ENCODE peak calls at places on chromosomes 7 and 10, in eight cellular contexts. One of them, this sample, is unnamed.

GRCh38 chr10:71143610-71144009 is 68.8 kb upstream of the UNC5B start:
- DNase-seq in A549: no peak
- DNase-seq in endodermal cell: no peak
- DNase-seq in SJSA1: no peak
- DNase-seq in substantia nigra: no peak
- DNase-seq in GM23338: no peak
- DNase-seq in heart left ventricle: no peak
- DNase-seq in effector memory CD4-positive, alpha-beta T cell: no peak
- DNase-seq in this sample: peak

GRCh38 chr7:149799397-149800168 is 26.2 kb upstream of the ZNF467 start:
- DNase-seq in A549: no peak
- DNase-seq in endodermal cell: peak
- DNase-seq in SJSA1: no peak
- DNase-seq in substantia nigra: no peak
- DNase-seq in GM23338: peak
- DNase-seq in heart left ventricle: no peak
- DNase-seq in effector memory CD4-positive, alpha-beta T cell: peak
- DNase-seq in this sample: no peak

GRCh38 chr10:31599626-31600504 is 280.8 kb downstream of the ZEB1 start:
- DNase-seq in A549: no peak
- DNase-seq in endodermal cell: no peak
- DNase-seq in SJSA1: peak
- DNase-seq in substantia nigra: no peak
- DNase-seq in GM23338: no peak
- DNase-seq in heart left ventricle: no peak
- DNase-seq in effector memory CD4-positive, alpha-beta T cell: no peak
- DNase-seq in this sample: no peak

GRCh38 chr10:84263716-84264115 is 18.9 kb downstream of the RGR start:
- DNase-seq in A549: no peak
- DNase-seq in endodermal cell: peak
- DNase-seq in SJSA1: no peak
- DNase-seq in substantia nigra: no peak
- DNase-seq in GM23338: no peak
- DNase-seq in heart left ventricle: no peak
- DNase-seq in effector memory CD4-positive, alpha-beta T cell: no peak
- DNase-seq in this sample: no peak

GRCh38 chr7:45978010-45978681 is 57.1 kb upstream of the IGFBP3 start:
- DNase-seq in A549: peak
- DNase-seq in endodermal cell: peak
- DNase-seq in SJSA1: peak
- DNase-seq in substantia nigra: no peak
- DNase-seq in GM23338: peak
- DNase-seq in heart left ventricle: no peak
- DNase-seq in effector memory CD4-positive, alpha-beta T cell: no peak
- DNase-seq in this sample: peak

GRCh38 chr10:3486346-3487065 is 298.5 kb downstream of the KLF6 start:
- DNase-seq in A549: peak
- DNase-seq in endodermal cell: peak
- DNase-seq in SJSA1: peak
- DNase-seq in substantia nigra: no peak
- DNase-seq in GM23338: peak
- DNase-seq in heart left ventricle: no peak
- DNase-seq in effector memory CD4-positive, alpha-beta T cell: no peak
- DNase-seq in this sample: no peak

GRCh38 chr10:15863323-15863722 is 3.0 kb upstream of the MINDY3 start:
- DNase-seq in A549: no peak
- DNase-seq in endodermal cell: no peak
- DNase-seq in SJSA1: no peak
- DNase-seq in substantia nigra: no peak
- DNase-seq in GM23338: no peak
- DNase-seq in heart left ventricle: no peak
- DNase-seq in effector memory CD4-positive, alpha-beta T cell: no peak
- DNase-seq in this sample: no peak

GRCh38 chr10:67612577-67613537 is 83.1 kb downstream of the CTNNA3 start:
- DNase-seq in A549: no peak
- DNase-seq in endodermal cell: no peak
- DNase-seq in SJSA1: peak
- DNase-seq in substantia nigra: no peak
- DNase-seq in GM23338: no peak
- DNase-seq in heart left ventricle: no peak
- DNase-seq in effector memory CD4-positive, alpha-beta T cell: peak
- DNase-seq in this sample: no peak

GRCh38 chr10:3805791-3806381 is 20.9 kb upstream of the KLF6 start:
- DNase-seq in A549: no peak
- DNase-seq in endodermal cell: peak
- DNase-seq in SJSA1: peak
- DNase-seq in substantia nigra: no peak
- DNase-seq in GM23338: no peak
- DNase-seq in heart left ventricle: peak
- DNase-seq in effector memory CD4-positive, alpha-beta T cell: peak
- DNase-seq in this sample: no peak

GRCh38 chr7:87886875-87887274 is 10.6 kb downstream of the DBF4 start:
- DNase-seq in A549: no peak
- DNase-seq in endodermal cell: no peak
- DNase-seq in SJSA1: peak
- DNase-seq in substantia nigra: no peak
- DNase-seq in GM23338: peak
- DNase-seq in heart left ventricle: no peak
- DNase-seq in effector memory CD4-positive, alpha-beta T cell: no peak
- DNase-seq in this sample: no peak

GRCh38 chr7:101618207-101618839 is 10.8 kb downstream of the MYL10 start:
- DNase-seq in A549: no peak
- DNase-seq in endodermal cell: no peak
- DNase-seq in SJSA1: no peak
- DNase-seq in substantia nigra: no peak
- DNase-seq in GM23338: no peak
- DNase-seq in heart left ventricle: no peak
- DNase-seq in effector memory CD4-positive, alpha-beta T cell: no peak
- DNase-seq in this sample: no peak

GRCh38 chr10:117005454-117006055 is 568 bp upstream of the SHTN1 start:
- DNase-seq in A549: peak
- DNase-seq in endodermal cell: peak
- DNase-seq in SJSA1: no peak
- DNase-seq in substantia nigra: peak
- DNase-seq in GM23338: peak
- DNase-seq in heart left ventricle: no peak
- DNase-seq in effector memory CD4-positive, alpha-beta T cell: no peak
- DNase-seq in this sample: no peak

GRCh38 chr10:129788211-129788610 is 175.9 kb downstream of the EBF3 start:
- DNase-seq in A549: no peak
- DNase-seq in endodermal cell: peak
- DNase-seq in SJSA1: no peak
- DNase-seq in substantia nigra: no peak
- DNase-seq in GM23338: no peak
- DNase-seq in heart left ventricle: no peak
- DNase-seq in effector memory CD4-positive, alpha-beta T cell: no peak
- DNase-seq in this sample: peak

GRCh38 chr7:3923307-3923918 is 622.4 kb downstream of the SDK1 start:
- DNase-seq in A549: no peak
- DNase-seq in endodermal cell: no peak
- DNase-seq in SJSA1: no peak
- DNase-seq in substantia nigra: no peak
- DNase-seq in GM23338: no peak
- DNase-seq in heart left ventricle: no peak
- DNase-seq in effector memory CD4-positive, alpha-beta T cell: no peak
- DNase-seq in this sample: no peak

GRCh38 chr7:3917466-3917865 is 616.4 kb downstream of the SDK1 start:
- DNase-seq in A549: no peak
- DNase-seq in endodermal cell: no peak
- DNase-seq in SJSA1: no peak
- DNase-seq in substantia nigra: no peak
- DNase-seq in GM23338: no peak
- DNase-seq in heart left ventricle: no peak
- DNase-seq in effector memory CD4-positive, alpha-beta T cell: no peak
- DNase-seq in this sample: no peak

GRCh38 chr7:3924277-3924676 is 623.2 kb downstream of the SDK1 start:
- DNase-seq in A549: no peak
- DNase-seq in endodermal cell: no peak
- DNase-seq in SJSA1: no peak
- DNase-seq in substantia nigra: no peak
- DNase-seq in GM23338: no peak
- DNase-seq in heart left ventricle: no peak
- DNase-seq in effector memory CD4-positive, alpha-beta T cell: no peak
- DNase-seq in this sample: no peak

GRCh38 chr7:3918576-3918975 is 617.5 kb downstream of the SDK1 start:
- DNase-seq in A549: no peak
- DNase-seq in endodermal cell: no peak
- DNase-seq in SJSA1: no peak
- DNase-seq in substantia nigra: no peak
- DNase-seq in GM23338: no peak
- DNase-seq in heart left ventricle: no peak
- DNase-seq in effector memory CD4-positive, alpha-beta T cell: no peak
- DNase-seq in this sample: no peak

GRCh38 chr7:3922175-3922635 is 621.2 kb downstream of the SDK1 start:
- DNase-seq in A549: peak
- DNase-seq in endodermal cell: peak
- DNase-seq in SJSA1: peak
- DNase-seq in substantia nigra: no peak
- DNase-seq in GM23338: peak
- DNase-seq in heart left ventricle: peak
- DNase-seq in effector memory CD4-positive, alpha-beta T cell: no peak
- DNase-seq in this sample: no peak
- H3K27ac ChIP-seq in A549: peak
- H3K27ac ChIP-seq in endodermal cell: peak
- H3K27ac ChIP-seq in SJSA1: peak
- H3K27ac ChIP-seq in substantia nigra: no peak
- H3K27ac ChIP-seq in GM23338: no peak
- H3K27ac ChIP-seq in heart left ventricle: no peak
- H3K27ac ChIP-seq in effector memory CD4-positive, alpha-beta T cell: no peak
- H3K27ac ChIP-seq in this sample: no peak

GRCh38 chr7:147509052-147509480 is 1081.5 kb upstream of the C7orf33 start:
- DNase-seq in A549: no peak
- DNase-seq in endodermal cell: no peak
- DNase-seq in SJSA1: no peak
- DNase-seq in substantia nigra: no peak
- DNase-seq in GM23338: no peak
- DNase-seq in heart left ventricle: no peak
- DNase-seq in effector memory CD4-positive, alpha-beta T cell: no peak
- DNase-seq in this sample: no peak
- H3K27ac ChIP-seq in A549: peak
- H3K27ac ChIP-seq in endodermal cell: no peak
- H3K27ac ChIP-seq in SJSA1: peak
- H3K27ac ChIP-seq in substantia nigra: no peak
- H3K27ac ChIP-seq in GM23338: no peak
- H3K27ac ChIP-seq in heart left ventricle: no peak
- H3K27ac ChIP-seq in effector memory CD4-positive, alpha-beta T cell: no peak
- H3K27ac ChIP-seq in this sample: no peak

GRCh38 chr7:159047536-159047935 is 97.1 kb downstream of the VIPR2 start:
- DNase-seq in A549: no peak
- DNase-seq in endodermal cell: no peak
- DNase-seq in SJSA1: no peak
- DNase-seq in substantia nigra: no peak
- DNase-seq in GM23338: no peak
- DNase-seq in heart left ventricle: no peak
- DNase-seq in effector memory CD4-positive, alpha-beta T cell: no peak
- DNase-seq in this sample: no peak

GRCh38 chr7:159050703-159051102 is 94.0 kb downstream of the VIPR2 start:
- DNase-seq in A549: no peak
- DNase-seq in endodermal cell: no peak
- DNase-seq in SJSA1: no peak
- DNase-seq in substantia nigra: no peak
- DNase-seq in GM23338: no peak
- DNase-seq in heart left ventricle: no peak
- DNase-seq in effector memory CD4-positive, alpha-beta T cell: no peak
- DNase-seq in this sample: no peak

GRCh38 chr7:159048656-159049055 is 96.0 kb downstream of the VIPR2 start:
- DNase-seq in A549: no peak
- DNase-seq in endodermal cell: peak
- DNase-seq in SJSA1: no peak
- DNase-seq in substantia nigra: no peak
- DNase-seq in GM23338: no peak
- DNase-seq in heart left ventricle: no peak
- DNase-seq in effector memory CD4-positive, alpha-beta T cell: no peak
- DNase-seq in this sample: no peak

GRCh38 chr7:159051916-159052315 is 92.8 kb downstream of the VIPR2 start:
- DNase-seq in A549: no peak
- DNase-seq in endodermal cell: no peak
- DNase-seq in SJSA1: no peak
- DNase-seq in substantia nigra: no peak
- DNase-seq in GM23338: no peak
- DNase-seq in heart left ventricle: no peak
- DNase-seq in effector memory CD4-positive, alpha-beta T cell: no peak
- DNase-seq in this sample: no peak

DNA sequence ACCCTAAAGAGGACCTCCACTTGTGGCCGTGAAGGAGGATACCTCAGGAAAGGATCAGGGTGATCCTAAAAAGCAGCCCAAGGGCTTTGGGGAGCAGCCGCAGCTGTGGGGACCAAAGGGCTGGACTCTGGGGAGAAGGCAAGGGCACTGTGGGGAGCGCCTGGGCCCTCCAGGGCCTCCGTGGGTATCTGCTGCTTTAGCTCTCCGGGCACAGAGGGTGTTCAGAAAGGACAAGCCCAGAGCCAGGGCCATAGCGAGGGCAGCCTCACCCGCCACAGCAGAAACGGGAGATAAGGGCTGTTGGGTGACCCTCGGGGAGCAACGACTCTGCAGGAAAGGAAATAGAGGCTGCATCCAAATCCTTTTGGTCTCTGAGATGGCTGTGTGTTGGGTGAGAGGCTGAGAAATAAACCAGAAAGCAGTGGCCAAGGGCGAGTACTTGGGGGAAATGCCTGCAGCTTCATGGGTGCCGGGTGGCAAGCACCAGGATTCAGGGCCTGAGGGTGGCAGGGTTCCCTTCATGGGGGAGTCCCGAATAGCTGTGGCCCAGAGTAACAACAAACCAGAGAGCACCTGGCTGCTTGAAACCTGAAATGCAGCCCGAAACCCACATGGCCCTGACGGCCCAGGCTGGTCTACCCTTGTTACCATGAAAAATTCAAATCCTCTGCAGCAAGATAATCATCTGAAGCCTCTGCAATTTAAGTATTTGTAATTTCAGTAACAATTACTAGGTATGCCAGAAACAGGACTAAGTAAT is 95.2 kb downstream of the VIPR2 start:
- DNase-seq in A549: no peak
- DNase-seq in endodermal cell: peak
- DNase-seq in SJSA1: no peak
- DNase-seq in substantia nigra: no peak
- DNase-seq in GM23338: no peak
- DNase-seq in heart left ventricle: no peak
- DNase-seq in effector memory CD4-positive, alpha-beta T cell: no peak
- DNase-seq in this sample: no peak
- H3K27ac ChIP-seq in A549: no peak
- H3K27ac ChIP-seq in endodermal cell: no peak
- H3K27ac ChIP-seq in SJSA1: no peak
- H3K27ac ChIP-seq in substantia nigra: no peak
- H3K27ac ChIP-seq in GM23338: no peak
- H3K27ac ChIP-seq in heart left ventricle: no peak
- H3K27ac ChIP-seq in effector memory CD4-positive, alpha-beta T cell: no peak
- H3K27ac ChIP-seq in this sample: no peak

DNA sequence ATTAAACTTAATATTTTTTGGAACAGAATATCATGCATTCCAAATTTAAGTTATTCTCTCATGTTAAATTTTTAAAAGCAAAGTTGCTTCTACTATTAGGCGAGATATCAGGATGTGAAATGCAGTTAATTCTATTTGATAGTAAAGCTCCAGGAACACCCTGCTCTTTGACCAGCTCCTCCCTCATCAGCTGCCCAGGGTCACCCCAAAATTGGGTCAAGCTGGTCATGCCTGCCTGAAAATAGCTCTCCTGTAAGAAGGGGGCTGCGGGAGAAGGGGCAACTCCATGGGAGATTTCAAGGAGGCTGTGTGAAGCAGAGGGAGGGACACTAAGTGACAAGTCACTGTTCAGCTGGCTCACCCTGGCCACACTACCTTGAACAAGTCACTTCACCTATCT is 5.9 kb downstream of the PPP1R3C start:
- DNase-seq in A549: no peak
- DNase-seq in endodermal cell: no peak
- DNase-seq in SJSA1: no peak
- DNase-seq in substantia nigra: no peak
- DNase-seq in GM23338: no peak
- DNase-seq in heart left ventricle: no peak
- DNase-seq in effector memory CD4-positive, alpha-beta T cell: no peak
- DNase-seq in this sample: no peak
- H3K27ac ChIP-seq in A549: no peak
- H3K27ac ChIP-seq in endodermal cell: no peak
- H3K27ac ChIP-seq in SJSA1: no peak
- H3K27ac ChIP-seq in substantia nigra: no peak
- H3K27ac ChIP-seq in GM23338: no peak
- H3K27ac ChIP-seq in heart left ventricle: peak
- H3K27ac ChIP-seq in effector memory CD4-positive, alpha-beta T cell: no peak
- H3K27ac ChIP-seq in this sample: no peak